ENCODE peak calls at places on chromosomes 13 and 19, in nine cellular contexts. H is coronary artery, C is WERI-Rb-1, E is HCT116, I is mucosa of descending colon, J is mammary epithelial cell, S is GM12865, G is epithelial cell of esophagus, A is endothelial cell. O is an unnamed sample.

GRCh38 chr19:29887498-29887897 is 54.5 kb upstream of the URI1 start:
- DNase-seq in H (peak), C (no peak), E (no peak), I (no peak), J (no peak), S (no peak), G (no peak), A (peak), O (peak)

GRCh38 chr13:38166121-38166520 is 183.5 kb upstream of the UFM1 start:
- DNase-seq in H (no peak), C (no peak), E (no peak), I (no peak), J (no peak), S (no peak), G (peak), A (no peak), O (peak)

GRCh38 chr13:47454986-47455385 is 546.1 kb downstream of the SUCLA2 start:
- DNase-seq in H (no peak), C (no peak), E (no peak), I (no peak), J (no peak), S (no peak), G (no peak), A (no peak), O (no peak)

GRCh38 chr13:48976677-48977625 is 1.2 kb downstream of the FNDC3A start:
- DNase-seq in H (no peak), C (no peak), E (no peak), I (no peak), J (no peak), S (peak), G (no peak), A (no peak), O (peak)

GRCh38 chr13:76885203-76886004 is 801 bp downstream of the KCTD12 start:
- DNase-seq in H (peak), C (peak), E (no peak), I (peak), J (peak), S (peak), G (peak), A (peak), O (peak)

GRCh38 chr19:10086032-10086903 is at the start of gene SHFL:
- DNase-seq in H (no peak), C (peak), E (no peak), I (peak), J (peak), S (peak), G (peak), A (peak), O (peak)

GRCh38 chr13:96710166-96710866 is 284.0 kb downstream of the OXGR1 start:
- DNase-seq in H (no peak), C (no peak), E (no peak), I (no peak), J (no peak), S (no peak), G (peak), A (no peak), O (no peak)

GRCh38 chr19:597406-598315 is 8.0 kb downstream of the HCN2 start:
- DNase-seq in H (no peak), C (no peak), E (peak), I (no peak), J (no peak), S (no peak), G (no peak), A (no peak), O (no peak)

GRCh38 chr13:23776698-23777570 is 112.3 kb downstream of the MIPEP start:
- DNase-seq in H (no peak), C (no peak), E (no peak), I (no peak), J (no peak), S (peak), G (no peak), A (no peak), O (no peak)

GRCh38 chr13:29575098-29575497 is 20.4 kb downstream of the SLC7A1 start:
- DNase-seq in H (no peak), C (no peak), E (no peak), I (no peak), J (no peak), S (no peak), G (no peak), A (no peak), O (no peak)

GRCh38 chr13:45047394-45048328 is 58.3 kb downstream of the GPALPP1 start:
- DNase-seq in H (no peak), C (peak), E (peak), I (peak), J (peak), S (peak), G (peak), A (peak), O (peak)

GRCh38 chr19:15136234-15136954 is 29.2 kb downstream of the SYDE1 start:
- DNase-seq in H (no peak), C (no peak), E (no peak), I (no peak), J (peak), S (no peak), G (peak), A (no peak), O (no peak)

GRCh38 chr13:44176173-44176572 is 197.5 kb upstream of the SERP2 start:
- DNase-seq in H (no peak), C (no peak), E (no peak), I (no peak), J (no peak), S (no peak), G (no peak), A (no peak), O (no peak)

GRCh38 chr19:16019691-16020448 is 56.4 kb upstream of the TPM4 start:
- DNase-seq in H (peak), C (no peak), E (no peak), I (no peak), J (no peak), S (no peak), G (no peak), A (no peak), O (no peak)

GRCh38 chr19:8904597-8904996 is 72.4 kb downstream of the MBD3L1 start:
- DNase-seq in H (no peak), C (no peak), E (no peak), I (no peak), J (no peak), S (no peak), G (no peak), A (no peak), O (no peak)

GRCh38 chr13:45092668-45093067 is 27.6 kb upstream of the GTF2F2 start:
- DNase-seq in H (no peak), C (no peak), E (no peak), I (no peak), J (peak), S (no peak), G (peak), A (no peak), O (peak)

GRCh38 chr13:79385694-79386093 is 20.4 kb downstream of the RBM26 start:
- DNase-seq in H (no peak), C (no peak), E (no peak), I (no peak), J (peak), S (peak), G (peak), A (no peak), O (no peak)

GRCh38 chr19:488505-489417 is 7.5 kb upstream of the MADCAM1 start:
- DNase-seq in H (peak), C (peak), E (peak), I (peak), J (peak), S (peak), G (peak), A (peak), O (peak)

GRCh38 chr13:71242191-71242590 is 624.8 kb downstream of the DACH1 start:
- DNase-seq in H (no peak), C (no peak), E (no peak), I (no peak), J (no peak), S (no peak), G (no peak), A (no peak), O (no peak)

GRCh38 chr19:35773020-35773809 is 2.1 kb upstream of the ARHGAP33 start:
- DNase-seq in H (no peak), C (no peak), E (no peak), I (no peak), J (peak), S (no peak), G (peak), A (no peak), O (no peak)

GRCh38 chr13:107743983-107744382 is 471.4 kb downstream of the LIG4 start:
- DNase-seq in H (no peak), C (peak), E (no peak), I (no peak), J (no peak), S (no peak), G (no peak), A (no peak), O (no peak)

GRCh38 chr13:43303040-43303729 is 279.8 kb downstream of the DNAJC15 start:
- DNase-seq in H (no peak), C (peak), E (no peak), I (peak), J (peak), S (peak), G (peak), A (peak), O (peak)

GRCh38 chr13:98332691-98333090 is 155.6 kb upstream of the RNF113B start:
- DNase-seq in H (no peak), C (no peak), E (no peak), I (no peak), J (no peak), S (no peak), G (no peak), A (no peak), O (no peak)

GRCh38 chr13:51643882-51644281 is 59.6 kb downstream of the WDFY2 start:
- DNase-seq in H (no peak), C (no peak), E (peak), I (no peak), J (peak), S (no peak), G (peak), A (no peak), O (peak)

GRCh38 chr13:100542546-100543156 is 45.9 kb downstream of the GGACT start:
- DNase-seq in H (peak), C (no peak), E (no peak), I (no peak), J (peak), S (peak), G (peak), A (no peak), O (peak)

GRCh38 chr19:16025108-16026101 is 50.9 kb upstream of the TPM4 start:
- DNase-seq in H (no peak), C (peak), E (peak), I (no peak), J (peak), S (peak), G (peak), A (peak), O (peak)

GRCh38 chr13:41764558-41764957 is 196.4 kb downstream of the VWA8 start:
- DNase-seq in H (no peak), C (no peak), E (no peak), I (no peak), J (no peak), S (no peak), G (no peak), A (no peak), O (no peak)

GRCh38 chr13:74203576-74203975 is 69.4 kb upstream of the KLF12 start:
- DNase-seq in H (no peak), C (no peak), E (no peak), I (no peak), J (no peak), S (no peak), G (no peak), A (no peak), O (no peak)

GRCh38 chr19:13097331-13098258 is 5.1 kb downstream of the LYL1 start:
- DNase-seq in H (no peak), C (no peak), E (no peak), I (peak), J (no peak), S (no peak), G (no peak), A (peak), O (no peak)

GRCh38 chr13:40576369-40576768 is 90.1 kb downstream of the FOXO1 start:
- DNase-seq in H (no peak), C (no peak), E (no peak), I (no peak), J (no peak), S (no peak), G (no peak), A (no peak), O (no peak)

GRCh38 chr19:38210458-38210987 is 13.5 kb downstream of the DPF1 start:
- DNase-seq in H (no peak), C (no peak), E (no peak), I (peak), J (no peak), S (no peak), G (no peak), A (peak), O (no peak)

GRCh38 chr13:50911051-50911690 is 1.6 kb downstream of the RNASEH2B start:
- DNase-seq in H (no peak), C (no peak), E (no peak), I (no peak), J (peak), S (peak), G (peak), A (no peak), O (no peak)

GRCh38 chr13:23349127-23349897 is 84.2 kb downstream of the SACS start:
- DNase-seq in H (no peak), C (no peak), E (no peak), I (no peak), J (no peak), S (no peak), G (no peak), A (no peak), O (no peak)

GRCh38 chr13:66138172-66138811 is 1091.8 kb downstream of the PCDH9 start:
- DNase-seq in H (no peak), C (no peak), E (no peak), I (no peak), J (no peak), S (peak), G (no peak), A (no peak), O (no peak)

GRCh38 chr19:2309734-2310362 is 1.9 kb upstream of the LINGO3 start:
- DNase-seq in H (no peak), C (no peak), E (no peak), I (no peak), J (no peak), S (no peak), G (no peak), A (no peak), O (peak)

GRCh38 chr19:10612515-10613119 is 12.7 kb upstream of the SLC44A2 start:
- DNase-seq in H (peak), C (no peak), E (no peak), I (peak), J (no peak), S (no peak), G (no peak), A (no peak), O (no peak)

GRCh38 chr19:48997972-48998371 is 4.3 kb downstream of the RUVBL2 start:
- DNase-seq in H (no peak), C (peak), E (peak), I (peak), J (no peak), S (peak), G (peak), A (peak), O (peak)

GRCh38 chr19:49004133-49004532 is 10.4 kb downstream of the RUVBL2 start:
- DNase-seq in H (no peak), C (no peak), E (no peak), I (no peak), J (no peak), S (no peak), G (no peak), A (no peak), O (no peak)

GRCh38 chr19:49004964-49005614 is 11.4 kb downstream of the RUVBL2 start:
- DNase-seq in H (no peak), C (no peak), E (no peak), I (no peak), J (no peak), S (no peak), G (no peak), A (no peak), O (no peak)

GRCh38 chr19:48994035-48994386 is 324 bp downstream of the RUVBL2 start:
- DNase-seq in H (no peak), C (no peak), E (no peak), I (no peak), J (no peak), S (no peak), G (no peak), A (no peak), O (no peak)

DNA sequence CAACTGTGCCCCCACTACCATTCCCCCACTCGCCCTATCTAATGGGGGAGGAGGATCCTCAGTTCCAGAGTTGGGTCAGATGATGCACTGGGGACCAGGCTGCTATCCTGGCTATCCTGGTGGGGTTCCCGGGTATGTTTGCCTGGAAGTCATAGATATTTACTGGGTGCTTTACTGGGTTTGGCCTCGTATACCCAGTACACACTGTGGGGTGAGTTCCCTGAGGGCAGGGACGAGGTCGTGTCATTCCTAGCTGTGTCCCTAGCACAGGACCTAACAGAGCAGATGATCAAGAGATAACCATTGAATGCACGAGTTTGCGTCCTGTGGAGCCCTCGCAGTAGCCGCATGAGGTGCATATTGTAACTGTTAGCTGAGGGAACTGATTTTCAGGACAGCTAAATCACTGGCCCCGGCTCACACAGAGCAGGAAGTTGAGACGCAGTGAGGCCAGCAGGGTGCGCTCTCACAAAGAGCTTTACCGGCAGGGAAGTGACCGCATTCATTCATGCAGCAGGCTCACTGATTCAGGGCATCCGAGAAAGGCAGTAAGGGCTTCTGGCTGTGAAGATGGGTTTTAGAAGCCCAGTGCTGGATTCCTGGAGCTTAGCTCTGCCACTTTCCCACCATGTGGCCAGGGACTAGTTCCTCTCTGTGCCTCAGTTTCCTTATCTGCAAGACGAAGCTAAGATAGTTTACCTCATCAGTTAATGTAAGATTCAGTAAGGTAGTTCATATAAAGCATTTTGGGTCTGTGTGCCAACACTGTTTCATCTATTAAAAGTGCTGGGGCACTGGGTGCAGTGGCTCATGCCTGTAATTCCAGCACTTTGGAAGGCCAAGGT is 6.0 kb downstream of the RUVBL2 start:
- DNase-seq in H (no peak), C (peak), E (no peak), I (peak), J (peak), S (peak), G (peak), A (peak), O (peak)
- TF ChIP-seq CTCF in H (peak), C (peak), E (peak), I (peak), J (peak), S (peak), G (peak), A (peak), O (peak)

DNA sequence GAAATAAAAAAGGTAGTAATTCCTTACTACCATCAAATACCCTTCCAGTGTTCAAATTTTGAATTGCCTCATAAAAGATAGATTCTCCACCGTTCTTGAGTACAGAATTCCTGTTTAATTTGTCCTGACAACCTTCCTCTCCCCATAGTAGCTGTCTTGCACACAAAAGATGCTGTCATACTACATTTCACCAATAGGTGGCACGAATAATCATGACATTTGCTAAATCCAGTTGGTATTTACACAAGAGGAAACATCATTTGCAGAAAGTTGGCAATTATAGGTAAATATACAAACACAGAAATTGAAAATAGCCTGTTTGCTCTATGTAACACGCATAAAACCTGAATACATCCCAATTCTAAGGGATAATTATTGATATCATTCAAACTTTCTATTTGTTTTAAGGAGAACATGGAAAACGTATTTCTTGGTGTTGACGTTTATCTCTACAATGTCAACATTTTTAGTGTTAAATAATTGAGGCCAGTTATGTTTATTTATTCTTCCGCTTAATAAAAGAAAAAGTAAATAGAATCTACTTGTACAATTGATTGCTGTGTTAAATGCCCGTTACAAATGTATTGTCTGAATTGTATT is 58.3 kb upstream of the CLDN10 start:
- DNase-seq in H (no peak), C (no peak), E (peak), I (no peak), J (peak), S (peak), G (peak), A (peak), O (peak)
- TF ChIP-seq CTCF in H (no peak), C (peak), E (peak), I (peak), J (peak), S (peak), G (peak), A (peak), O (peak)

GRCh38 chr19:5680437-5681368 is at the start of the genes HSD11B1L and MICOS13:
- DNase-seq in H (peak), C (peak), E (peak), I (peak), J (peak), S (peak), G (peak), A (peak), O (peak)
- TF ChIP-seq CTCF in H (no peak), C (no peak), E (no peak), I (no peak), J (no peak), S (no peak), G (no peak), A (no peak), O (peak)

DNA sequence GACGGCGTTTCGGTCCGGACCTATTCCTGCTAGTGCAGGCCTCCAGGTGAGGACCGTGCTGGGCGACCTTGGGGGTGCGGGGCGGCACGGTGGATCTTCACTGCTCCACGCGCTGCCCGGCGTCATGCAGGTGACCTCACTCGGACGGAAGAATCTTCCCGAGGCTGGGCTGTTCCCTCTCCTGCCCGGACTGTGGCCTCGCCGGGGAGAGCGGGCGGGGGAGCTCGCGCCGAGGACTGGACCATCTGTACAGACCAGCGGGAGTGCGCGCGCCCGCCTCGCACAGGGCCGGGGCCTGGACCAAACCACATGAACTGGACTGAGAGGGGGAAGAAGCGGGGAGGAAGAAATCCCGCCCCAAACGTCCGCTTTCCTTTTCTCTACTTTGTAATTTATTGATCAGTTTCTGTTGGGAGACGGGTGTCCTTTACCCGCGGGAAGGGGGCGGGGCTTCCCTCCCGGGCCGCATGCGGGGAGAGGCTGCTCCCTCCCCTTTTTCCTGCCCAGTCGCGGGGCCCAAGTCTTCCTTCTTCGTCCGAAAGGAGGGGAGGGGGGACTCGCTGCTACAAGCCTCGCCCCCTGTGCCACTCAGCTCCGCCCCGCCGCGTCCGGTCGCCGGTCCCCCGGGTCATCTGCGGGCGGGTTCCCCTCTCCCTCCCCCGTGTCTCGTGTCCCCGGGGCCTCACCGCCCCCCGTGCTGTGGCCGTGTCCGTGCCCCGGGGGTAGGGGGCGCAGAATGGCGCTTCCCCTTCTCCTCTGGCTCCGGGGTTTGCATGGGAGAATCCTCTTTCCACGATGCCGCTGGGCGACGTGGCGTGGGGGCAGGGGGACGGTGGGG is 4.9 kb downstream of the HRC start:
- DNase-seq in H (peak), C (peak), E (peak), I (peak), J (peak), S (peak), G (peak), A (peak), O (peak)
- TF ChIP-seq CTCF in H (no peak), C (no peak), E (no peak), I (no peak), J (no peak), S (no peak), G (no peak), A (no peak), O (no peak)

O was measured in HFFc6.